ENCODE peak calls at places on chromosomes 2 and 18, in seven cellular contexts. A is mesendoderm, B is IMR-90, U is H9, I is mesenchymal stem cell, V is H1, X is trophoblast cell. R is an unnamed sample.

GRCh38 chr2:237922641-237923361 is 44.0 kb upstream of the UBE2F start:
- DNase-seq in A (no peak), B (no peak), U (no peak), I (no peak), V (no peak), X (no peak), R (no peak)

GRCh38 chr18:34880403-34880802 is 160.8 kb upstream of the MAPRE2 start:
- DNase-seq in A (no peak), B (no peak), U (no peak), I (no peak), V (no peak), X (no peak), R (no peak)

GRCh38 chr2:212843409-212844199 is 305.0 kb upstream of the ERBB4 start:
- DNase-seq in A (no peak), B (peak; percentile 91), U (no peak), I (peak; percentile 72), V (no peak), X (no peak), R (no peak)

GRCh38 chr2:41222593-41222992 is 770.7 kb upstream of the SLC8A1 start:
- DNase-seq in A (peak; percentile 6), B (no peak), U (peak; percentile 37), I (no peak), V (no peak), X (no peak), R (no peak)

GRCh38 chr2:230980468-230980867 is 15.5 kb upstream of the SPATA3 start:
- DNase-seq in A (no peak), B (no peak), U (no peak), I (no peak), V (no peak), X (no peak), R (no peak)

GRCh38 chr2:29920631-29921559 is 491 bp downstream of the ALK start:
- DNase-seq in A (peak; percentile 51), B (peak; percentile 5), U (peak; percentile 43), I (no peak), V (peak; percentile 87), X (peak; percentile 45), R (peak; percentile 8)

GRCh38 chr2:23687713-23688112 is 239.2 kb downstream of the ATAD2B start:
- DNase-seq in A (no peak), B (no peak), U (no peak), I (no peak), V (no peak), X (no peak), R (no peak)

GRCh38 chr2:236250286-236250685 is 13.9 kb downstream of the ASB18 start:
- DNase-seq in A (no peak), B (no peak), U (no peak), I (no peak), V (no peak), X (no peak), R (no peak)

GRCh38 chr2:174522553-174522952 is 35.7 kb upstream of the GPR155 start:
- DNase-seq in A (no peak), B (peak; percentile 11), U (no peak), I (no peak), V (no peak), X (no peak), R (no peak)

GRCh38 chr2:14776216-14776615 is 143.7 kb downstream of the LRATD1 start:
- DNase-seq in A (no peak), B (no peak), U (no peak), I (no peak), V (no peak), X (peak; percentile 67), R (no peak)
- H3K23ac ChIP-seq in A (no peak overlapping the region), B (no peak overlapping the region), U (no peak overlapping the region), I (no peak overlapping the region), V (no peak overlapping the region), X (no peak overlapping the region), R (no peak overlapping the region)

DNA sequence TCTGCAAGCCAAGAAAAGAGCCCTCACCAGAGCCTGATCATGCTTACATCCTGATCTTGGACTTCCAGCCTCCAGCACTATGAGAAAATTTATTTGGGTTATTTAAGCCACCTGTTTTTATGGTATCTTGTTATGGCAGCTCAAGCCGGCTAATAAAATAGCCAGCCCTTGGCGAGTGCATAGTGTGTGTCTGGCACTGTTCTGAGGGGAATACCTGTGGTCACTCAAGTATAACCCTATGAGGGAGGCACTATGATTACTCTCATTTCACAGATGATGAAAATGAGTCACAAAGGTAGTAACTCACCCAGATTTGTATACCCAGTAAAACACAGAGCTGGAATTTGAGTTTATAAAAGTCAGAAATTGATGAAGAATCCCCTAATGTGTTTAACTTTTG is 556.9 kb upstream of the SETBP1 start:
- DNase-seq in A (no peak), B (no peak), U (no peak), I (no peak), V (no peak), X (no peak), R (no peak)
- H3K23ac ChIP-seq in A (no peak overlapping the region), B (no peak overlapping the region), U (no peak overlapping the region), I (no peak overlapping the region), V (no peak overlapping the region), X (no peak overlapping the region), R (no peak overlapping the region)

GRCh38 chr18:74817576-74817975 is 219.9 kb downstream of the ZNF407 start:
- DNase-seq in A (no peak), B (no peak), U (no peak), I (no peak), V (no peak), X (no peak), R (no peak)
- H3K23ac ChIP-seq in A (no peak overlapping the region), B (no peak overlapping the region), U (no peak overlapping the region), I (no peak overlapping the region), V (no peak overlapping the region), X (no peak overlapping the region), R (no peak overlapping the region)

GRCh38 chr2:239178484-239178883 is 222.3 kb downstream of the HDAC4 start:
- DNase-seq in A (no peak), B (no peak), U (no peak), I (no peak), V (no peak), X (no peak), R (no peak)

GRCh38 chr2:239175181-239175580 is 225.6 kb downstream of the HDAC4 start:
- DNase-seq in A (no peak), B (no peak), U (no peak), I (no peak), V (no peak), X (no peak), R (no peak)

GRCh38 chr2:239177908-239178307 is 222.9 kb downstream of the HDAC4 start:
- DNase-seq in A (no peak), B (no peak), U (no peak), I (no peak), V (no peak), X (no peak), R (no peak)

GRCh38 chr2:239178954-239179353 is 221.9 kb downstream of the HDAC4 start:
- DNase-seq in A (no peak), B (no peak), U (no peak), I (no peak), V (no peak), X (no peak), R (no peak)

DNA sequence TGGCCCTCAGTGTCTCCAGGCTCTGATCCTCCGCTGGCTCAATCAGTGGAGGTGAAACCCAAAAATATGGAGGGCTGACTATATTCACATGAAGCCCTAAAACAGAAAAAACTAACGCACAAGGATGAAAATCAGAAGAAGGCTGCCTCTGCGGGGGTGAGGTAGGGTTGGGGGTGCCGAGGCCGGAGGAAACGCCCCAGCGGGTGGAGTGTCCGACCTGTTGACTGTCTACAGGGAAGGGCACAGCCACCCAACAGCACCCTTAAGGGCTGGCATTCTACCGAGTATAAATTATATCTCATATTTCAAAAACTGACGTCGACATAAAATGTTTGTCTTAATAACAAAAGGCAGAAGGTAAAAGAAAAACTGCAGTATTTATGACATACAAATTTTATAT is 223.5 kb downstream of the HDAC4 start:
- DNase-seq in A (no peak), B (no peak), U (no peak), I (no peak), V (no peak), X (no peak), R (no peak)
- H3K23ac ChIP-seq in A (no peak overlapping the region), B (no peak overlapping the region), U (no peak overlapping the region), I (no peak overlapping the region), V (no peak overlapping the region), X (no peak overlapping the region), R (no peak overlapping the region)

GRCh38 chr2:146661494-146662096 is 1183.2 kb upstream of the ACVR2A start:
- DNase-seq in A (peak; percentile 62), B (peak; percentile 60), U (no peak), I (peak; percentile 62), V (no peak), X (peak; percentile 50), R (peak; percentile 37)
- H3K23ac ChIP-seq in A (no peak overlapping the region), B (no peak overlapping the region), U (no peak overlapping the region), I (no peak overlapping the region), V (no peak overlapping the region), X (no peak overlapping the region), R (no peak overlapping the region)